ENCODE peak calls at places on chromosomes 7 and 10, in ten cellular contexts. S is AG10803, A is GM12865, V is transverse colon, Z is HEK293T, L is cardiac muscle cell, G is retina, Q is dorsolateral prefrontal cortex, T is GM20000, J is NCI-H510A treated with DMSO at 0.1 percent for 48 hours. H is an unnamed sample.
A peak's percentile ranks its signal among the peaks of the same experiment; 100 is the strongest.

GRCh38 chr7:155456772-155457543 is 971 bp upstream of the EN2 start:
- DNase-seq in Q (peak; percentile 70), S (peak; percentile 33), Z (peak; percentile 99), V (peak; percentile 56), T (peak; percentile 77), L (peak; percentile 81), J (no peak), G (peak; percentile 92), A (no peak), H (peak; percentile 87)

GRCh38 chr7:41987-42386 is 150.4 kb upstream of the FAM20C start:
- DNase-seq in A (no peak), Q (no peak), G (no peak), J (no peak), S (peak; percentile 25), Z (no peak), V (no peak), L (no peak), T (no peak), H (no peak)

GRCh38 chr10:34102237-34102673 is 712.8 kb downstream of the PARD3 start:
- DNase-seq in Q (peak; percentile 13), A (no peak), L (no peak), S (peak; percentile 78), V (peak; percentile 35), G (no peak), J (no peak), Z (no peak), T (no peak), H (no peak)

GRCh38 chr7:151448261-151449252 is 8.6 kb upstream of the CRYGN start:
- DNase-seq in G (peak; percentile 89), A (peak; percentile 66), J (peak; percentile 44), S (peak; percentile 46), V (peak; percentile 74), L (peak; percentile 78), Q (peak; percentile 51), Z (peak; percentile 76), T (peak; percentile 91), H (peak; percentile 92)

GRCh38 chr7:37987732-37988131 is 67.3 kb downstream of the EPDR1 start:
- DNase-seq in Z (no peak), L (no peak), J (no peak), S (no peak), G (no peak), V (peak; percentile 43), T (no peak), Q (no peak), A (peak; percentile 18), H (no peak)

GRCh38 chr10:95741807-95742528 is 14.0 kb upstream of the ENTPD1 start:
- DNase-seq in T (peak; percentile 55), G (no peak), A (peak; percentile 77), L (peak; percentile 29), Q (no peak), J (no peak), V (peak; percentile 19), Z (no peak), S (no peak), H (no peak)

GRCh38 chr7:98281757-98282652 is 519 bp downstream of the BRI3 start:
- DNase-seq in T (peak; percentile 47), A (peak; percentile 32), S (no peak), Z (no peak), Q (no peak), J (no peak), L (no peak), V (peak; percentile 45), G (peak; percentile 48), H (peak; percentile 70)

GRCh38 chr10:90354914-90355313 is 502.9 kb downstream of the HTR7 start:
- DNase-seq in S (no peak), A (no peak), J (no peak), G (no peak), V (no peak), L (no peak), Q (no peak), T (no peak), Z (no peak), H (no peak)